ENCODE peak calls at places on chromosomes 12 and 14, in ten cellular contexts. B is SW 1271, D is hepatocyte, R is HepG2, H is ascending aorta, F is caudate nucleus, Y is hippocampal formation, G is nephron progenitor cell, W is cardiac septum, P is M059J. A is an unnamed sample.

GRCh38 chr14:75295491-75296338 is 17.1 kb downstream of the FOS start:
- DNase-seq in B (no peak), D (peak), R (no peak), H (peak), F (peak), Y (peak), G (peak), W (peak), P (peak), A (peak)

GRCh38 chr12:105386431-105386830 is 55.9 kb downstream of the C12orf75 start:
- DNase-seq in B (no peak), D (no peak), R (no peak), H (no peak), F (no peak), Y (no peak), G (no peak), W (no peak), P (no peak), A (no peak)

GRCh38 chr14:20618328-20618749 is 23.2 kb downstream of the OR6S1 start:
- DNase-seq in B (no peak), D (no peak), R (no peak), H (no peak), F (no peak), Y (no peak), G (no peak), W (no peak), P (no peak), A (no peak)

GRCh38 chr12:121688966-121689365 is 19.5 kb upstream of the MORN3 start:
- DNase-seq in B (no peak), D (no peak), R (peak), H (no peak), F (no peak), Y (no peak), G (no peak), W (no peak), P (no peak), A (no peak)

GRCh38 chr12:57522887-57523705 is 472 bp downstream of the MBD6 start:
- DNase-seq in B (no peak), D (peak), R (no peak), H (peak), F (peak), Y (no peak), G (peak), W (peak), P (peak), A (no peak)

GRCh38 chr12:122830517-122831214 is 4.6 kb upstream of the HIP1R start:
- DNase-seq in B (no peak), D (peak), R (no peak), H (no peak), F (no peak), Y (no peak), G (no peak), W (no peak), P (peak), A (no peak)

GRCh38 chr12:69985656-69986055 is 160.6 kb downstream of the MYRFL start:
- DNase-seq in B (no peak), D (no peak), R (peak), H (no peak), F (no peak), Y (no peak), G (peak), W (no peak), P (peak), A (no peak)

GRCh38 chr14:50230601-50231474 is 540 bp downstream of the SOS2 start:
- DNase-seq in B (peak), D (peak), R (peak), H (peak), F (peak), Y (peak), G (peak), W (peak), P (peak), A (peak)

GRCh38 chr12:52019123-52019770 is 12.5 kb downstream of the TAMALIN start:
- DNase-seq in B (no peak), D (no peak), R (no peak), H (no peak), F (peak), Y (no peak), G (no peak), W (no peak), P (no peak), A (no peak)

GRCh38 chr12:92378682-92379479 is 233.2 kb upstream of the BTG1 start:
- DNase-seq in B (no peak), D (no peak), R (no peak), H (no peak), F (no peak), Y (no peak), G (no peak), W (no peak), P (no peak), A (no peak)

GRCh38 chr12:78384541-78384940 is 480.0 kb upstream of the SYT1 start:
- DNase-seq in B (no peak), D (no peak), R (no peak), H (no peak), F (no peak), Y (no peak), G (no peak), W (no peak), P (no peak), A (no peak)

GRCh38 chr12:102568151-102568815 is 87.9 kb upstream of the IGF1 start:
- DNase-seq in B (no peak), D (no peak), R (no peak), H (no peak), F (no peak), Y (no peak), G (no peak), W (no peak), P (peak), A (no peak)

A was measured in mesenteric fat pad.